ENCODE peak calls at places on chromosomes 3 and 15, in four cellular contexts. T is mesendoderm, L is PC-3, P is fibroblast of lung. D is an unnamed sample.

GRCh38 chr15:55799287-55800212 is 56.6 kb upstream of the PRTG start:
- DNase-seq in T (peak), L (peak), P (peak), D (peak)

GRCh38 chr3:13461169-13462124 is 18.7 kb upstream of the HDAC11 start:
- DNase-seq in L (peak), P (peak), T (peak), D (peak)

GRCh38 chr3:47791193-47791855 is 9.6 kb upstream of the SMARCC1 start:
- DNase-seq in L (no peak), T (no peak), P (no peak), D (no peak)

GRCh38 chr3:142977399-142977728 is 13.9 kb upstream of the PAQR9 start:
- DNase-seq in L (peak), P (peak), T (no peak), D (no peak)

GRCh38 chr3:57910988-57911387 is 97.2 kb upstream of the FLNB start:
- DNase-seq in T (peak), P (peak), L (peak), D (no peak)

GRCh38 chr3:42300013-42300412 is 34.0 kb upstream of the CCK start:
- DNase-seq in L (peak), T (peak), P (peak), D (peak)

GRCh38 chr15:60004846-60005351 is 788 bp downstream of the FOXB1 start:
- DNase-seq in T (peak), P (peak), L (no peak), D (no peak)

GRCh38 chr3:63724987-63725386 is 72.5 kb downstream of the SNTN start:
- DNase-seq in P (peak), T (peak), L (no peak), D (peak)

GRCh38 chr3:98612587-98612986 is 19.2 kb upstream of the CPOX start:
- DNase-seq in L (peak), T (peak), P (no peak), D (no peak)

GRCh38 chr3:129867506-129868124 is 25.9 kb downstream of the TMCC1 start:
- DNase-seq in L (no peak), T (no peak), P (no peak), D (no peak)

GRCh38 chr3:188646592-188646991 is 492.6 kb downstream of the LPP start:
- DNase-seq in L (peak), T (no peak), P (peak), D (no peak)
- H3K4me2 ChIP-seq in L (no peak), T (no peak), P (no peak), D (no peak)

DNA sequence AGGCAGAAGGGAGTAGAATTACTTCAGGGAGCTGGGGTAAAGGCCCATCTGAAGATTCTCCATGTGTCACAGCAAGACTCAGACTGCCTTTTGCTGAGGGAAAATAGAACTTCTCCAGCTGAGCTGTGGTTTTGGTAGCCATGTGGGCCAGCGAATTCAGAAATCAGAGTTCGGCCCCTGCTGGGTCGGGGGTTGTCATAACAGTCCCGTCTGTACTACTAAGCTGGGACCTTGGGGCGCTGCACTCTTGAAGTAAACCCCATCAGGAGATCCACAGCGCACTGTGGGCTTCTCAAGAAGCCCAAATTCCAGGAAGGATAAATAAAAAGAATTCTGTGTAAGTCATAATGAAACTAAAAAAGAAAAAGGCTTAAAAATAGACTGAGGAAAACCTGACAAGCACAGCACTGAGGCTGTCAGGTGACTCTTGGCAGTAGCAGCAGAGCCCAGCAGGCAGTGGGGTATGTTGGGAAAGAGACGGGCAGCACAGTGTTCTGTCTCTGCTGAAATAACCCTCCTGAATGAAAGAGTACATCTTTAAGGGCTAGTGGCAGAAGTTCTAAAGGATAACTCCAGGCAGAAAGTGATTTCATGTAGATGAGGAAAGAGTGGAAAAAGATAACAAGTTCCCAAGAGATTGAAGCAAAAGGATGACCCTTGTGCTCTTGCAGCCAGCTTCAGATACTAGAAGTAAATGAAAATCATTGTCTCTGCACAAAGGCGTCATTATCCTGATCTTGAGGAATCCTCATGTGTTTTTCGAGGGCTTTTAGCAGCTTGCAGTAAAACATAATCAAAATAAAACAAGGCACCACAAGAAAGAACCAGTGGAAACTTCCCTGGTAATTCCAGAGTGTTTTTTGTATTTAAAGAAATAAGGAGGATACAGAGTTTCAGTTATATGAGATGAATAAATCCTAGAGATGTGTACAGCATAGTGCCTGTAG is 74.5 kb downstream of the RAB7A start:
- DNase-seq in T (no peak), P (no peak), L (no peak), D (no peak)
- H3K4me2 ChIP-seq in T (no peak), P (no peak), L (no peak), D (no peak)

DNA sequence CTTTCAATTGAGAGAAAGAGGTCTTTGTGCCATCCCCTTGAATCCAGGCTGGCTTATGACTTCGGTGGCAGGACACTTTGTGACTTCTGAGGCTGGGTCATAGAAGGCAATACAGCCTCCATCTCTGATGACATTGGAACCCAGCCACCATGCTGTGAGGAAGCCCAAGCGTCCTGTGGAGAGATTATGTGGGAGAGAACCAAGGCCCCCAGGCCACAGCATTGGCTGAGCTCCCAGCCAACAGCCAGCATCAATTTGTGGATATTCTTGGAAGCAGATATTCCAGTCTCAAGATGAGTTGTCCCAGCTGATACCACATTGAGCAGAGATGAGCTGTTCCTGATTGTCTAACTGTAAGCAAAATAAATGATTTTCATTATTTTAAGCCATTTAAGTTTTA is 12.7 kb upstream of the XIRP1 start:
- DNase-seq in L (no peak), T (no peak), P (no peak), D (no peak)
- H3K4me2 ChIP-seq in L (no peak), T (no peak), P (no peak), D (no peak)

GRCh38 chr15:40275491-40275890 is 7.4 kb downstream of the ANKRD63 start:
- DNase-seq in T (no peak), P (no peak), L (no peak), D (no peak)
- H3K4me2 ChIP-seq in T (no peak), P (no peak), L (no peak), D (no peak)

D was measured in PC-9.